ENCODE peak calls at places on chromosomes 3 and 15, in four cellular contexts. R is hepatocyte, F is H1, Y is heart left ventricle. A is an unnamed sample. For H3K4me1, the result is how much of the 10 kb centered on the place peaks cover.

GRCh38 chr3:197595470-197596185 is 39.9 kb upstream of the BDH1 start:
- DNase-seq in Y (no peak), F (no peak), R (no peak), A (no peak)

GRCh38 chr3:9955067-9955502 is 2.9 kb upstream of the PRRT3 start:
- DNase-seq in R (no peak), F (peak), Y (no peak), A (no peak)

GRCh38 chr3:33218072-33218445 is 551 bp downstream of the SUSD5 start:
- DNase-seq in Y (no peak), F (no peak), R (no peak), A (no peak)

GRCh38 chr15:63387741-63388468 is 6.3 kb upstream of the CA12 start:
- DNase-seq in R (no peak), F (no peak), Y (no peak), A (no peak)

GRCh38 chr3:128318275-128318920 is 148.3 kb downstream of the DNAJB8 start:
- DNase-seq in F (no peak), Y (no peak), R (no peak), A (no peak)

GRCh38 chr3:104275199-104275598 is 1091.5 kb upstream of the ALCAM start:
- DNase-seq in Y (no peak), R (no peak), F (no peak), A (no peak)

GRCh38 chr3:169764453-169765280 is at the start of gene TERC:
- DNase-seq in F (peak), Y (peak), R (peak), A (peak)

GRCh38 chr3:165713479-165713878 is 123.7 kb downstream of the BCHE start:
- DNase-seq in R (no peak), Y (no peak), F (no peak), A (no peak)

GRCh38 chr15:48190932-48191573 is 412 bp upstream of the CTXN2 start:
- DNase-seq in F (peak), Y (peak), R (peak), A (peak)

GRCh38 chr3:30512596-30512995 is 93.8 kb upstream of the TGFBR2 start:
- DNase-seq in F (no peak), Y (no peak), R (no peak), A (no peak)

GRCh38 chr15:70104227-70104626 is 6.5 kb upstream of the TLE3 start:
- DNase-seq in F (no peak), Y (no peak), R (no peak), A (no peak)

GRCh38 chr3:47512416-47513124 is 942 bp downstream of the ELP6 start:
- DNase-seq in Y (peak), F (no peak), R (peak), A (peak)

GRCh38 chr3:66144792-66145733 is 75.7 kb upstream of the SLC25A26 start:
- DNase-seq in Y (no peak), R (no peak), F (no peak), A (no peak)

GRCh38 chr3:130755666-130756065 is 9.0 kb upstream of the PIK3R4 start:
- DNase-seq in Y (no peak), F (no peak), R (no peak), A (no peak)

GRCh38 chr3:167978071-167978470 is 117.7 kb downstream of the GOLIM4 start:
- DNase-seq in R (peak), Y (no peak), F (no peak), A (peak)

GRCh38 chr3:187368251-187368733 is at the start of gene RTP4:
- DNase-seq in F (no peak), R (peak), Y (peak), A (peak)

GRCh38 chr15:96515391-96515790 is 184.9 kb downstream of the NR2F2 start:
- DNase-seq in R (peak), Y (no peak), F (no peak), A (no peak)
- TF ChIP-seq CTCF in R (no peak), Y (no peak), F (no peak), A (no peak)

GRCh38 chr15:101221858-101222257 is 30.0 kb downstream of the CHSY1 start:
- DNase-seq in F (no peak), R (no peak), Y (no peak), A (no peak)

GRCh38 chr15:101228313-101228712 is 23.5 kb downstream of the CHSY1 start:
- DNase-seq in R (no peak), Y (no peak), F (no peak), A (no peak)

GRCh38 chr15:101220060-101220459 is 31.8 kb downstream of the CHSY1 start:
- DNase-seq in R (no peak), Y (no peak), F (no peak), A (no peak)

GRCh38 chr15:101225658-101226057 is 26.2 kb downstream of the CHSY1 start:
- DNase-seq in F (no peak), Y (no peak), R (no peak), A (no peak)
- H3K4me1 ChIP-seq in F (under half), Y (under half), R (under half), A (under half)

DNA sequence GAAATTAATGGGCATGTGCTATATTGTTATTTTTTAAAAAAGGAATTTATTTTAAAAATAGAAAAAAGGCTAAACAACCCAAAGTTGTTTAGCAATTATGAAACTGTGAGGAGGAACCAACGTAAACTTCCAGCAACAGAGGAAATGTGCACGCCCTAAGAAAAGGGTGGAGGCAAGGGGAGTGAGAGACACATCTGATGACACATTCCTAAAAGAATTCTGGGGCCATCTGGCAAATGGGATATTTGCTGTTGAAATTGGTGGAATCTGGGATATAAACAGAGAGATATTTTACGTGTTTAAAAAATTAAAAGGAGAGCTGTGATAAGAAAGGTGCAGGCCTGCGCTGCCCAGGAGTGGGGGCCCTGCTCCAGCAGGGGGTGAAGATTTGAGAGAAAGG is 50.8 kb upstream of the MUC13 start:
- DNase-seq in F (no peak), R (peak), Y (no peak), A (peak)
- H3K4me3 ChIP-seq in F (no peak), R (no peak), Y (no peak), A (no peak)

GRCh38 chr15:81199031-81199779 is 2.5 kb downstream of the IL16 start:
- DNase-seq in Y (no peak), R (no peak), F (peak), A (no peak)
- TF ChIP-seq CTCF in Y (no peak), R (no peak), F (peak), A (no peak)

GRCh38 chr3:17090271-17090992 is 205.7 kb downstream of the PLCL2 start:
- DNase-seq in F (no peak), R (no peak), Y (no peak), A (no peak)
- H3K4me1 ChIP-seq in F (under half), R (under half), Y (under half), A (under half)

A was measured in colonic mucosa.